ENCODE peak calls at places on chromosomes 4 and X, in ten cellular contexts. Q is SK-MEL-5; J is iPS-NIHi11; E is Right ventricle myocardium superior; W is stimulated activated naive CD8-positive, alpha-beta T cell treated with anti-CD3 and anti-CD28 coated beads, Interleukin-15, amount 100 ng/mL, for 72 hours; B is lower lobe of right lung; K is GM03348; S is fibroblast of mammary gland; U is NCI-H82; I is stimulated activated naive CD4-positive, alpha-beta T cell. V is an unnamed sample.

GRCh38 chrX:2452317-2452784 is 48.4 kb downstream of the DHRSX start:
- DNase-seq in Q (no peak), J (no peak), I (no peak), U (no peak), E (no peak), W (no peak), S (no peak), B (peak), K (no peak), V (no peak)

GRCh38 chr4:169210516-169211108 is 60.1 kb downstream of the SH3RF1 start:
- DNase-seq in Q (no peak), S (no peak), I (no peak), E (no peak), W (no peak), U (no peak), J (no peak), K (no peak), B (no peak), V (no peak)

GRCh38 chrX:14027511-14028019 is 2.1 kb downstream of the GEMIN8 start:
- DNase-seq in K (no peak), Q (peak), I (no peak), S (peak), E (no peak), W (no peak), J (no peak), B (no peak), U (no peak), V (peak)

GRCh38 chrX:139495324-139495723 is 35.2 kb upstream of the F9 start:
- DNase-seq in S (no peak), B (no peak), U (no peak), J (peak), I (no peak), K (no peak), E (no peak), W (no peak), Q (no peak), V (no peak)

GRCh38 chr4:183008492-183008891 is 90.6 kb upstream of the WWC2 start:
- DNase-seq in I (no peak), J (no peak), U (no peak), E (no peak), K (no peak), W (no peak), Q (no peak), B (no peak), S (no peak), V (no peak)

GRCh38 chr4:7034262-7035081 is 8.7 kb upstream of the TADA2B start:
- DNase-seq in J (peak), I (no peak), E (no peak), U (no peak), Q (no peak), K (peak), B (peak), S (no peak), W (no peak), V (peak)

GRCh38 chr4:33924239-33924638 is 2320.1 kb downstream of the ARAP2 start:
- DNase-seq in K (peak), Q (peak), B (no peak), E (no peak), S (peak), J (peak), I (no peak), W (no peak), U (no peak), V (peak)

GRCh38 chr4:88107406-88108107 is 50.9 kb downstream of the ABCG2 start:
- DNase-seq in E (no peak), B (no peak), U (no peak), S (peak), Q (no peak), J (no peak), I (no peak), W (no peak), K (no peak), V (peak)

GRCh38 chr4:5960197-5960880 is 57.9 kb downstream of the C4orf50 start:
- DNase-seq in W (no peak), J (no peak), E (no peak), U (no peak), Q (no peak), I (no peak), K (no peak), S (no peak), B (no peak), V (no peak)